ENCODE peak calls at places on chromosomes 12 and 14, in eight cellular contexts. K is effector memory CD4-positive, alpha-beta T cell; M is adrenal gland; P is left lung; Y is pancreas; D is body of pancreas; A is GM23338; C is IMR-90. S is an unnamed sample. For H3K27me3, the result is how much of the 10 kb centered on the place peaks cover.

GRCh38 chr12:116421785-116422538 is 137.2 kb upstream of the MAP1LC3B2 start:
- DNase-seq in K (no peak), M (no peak), P (no peak), Y (no peak), D (no peak), A (no peak), C (no peak), S (no peak)

GRCh38 chr12:100365411-100365810 is 8.5 kb downstream of the SLC17A8 start:
- DNase-seq in K (no peak), M (no peak), P (no peak), Y (no peak), D (no peak), A (no peak), C (no peak), S (no peak)

GRCh38 chr12:56629459-56630179 is 507 bp downstream of the BAZ2A start:
- DNase-seq in K (peak), M (no peak), P (peak), Y (no peak), D (no peak), A (peak), C (no peak), S (peak)

GRCh38 chr14:41830679-41831078 is 224.0 kb downstream of the LRFN5 start:
- DNase-seq in K (no peak), M (peak), P (no peak), Y (no peak), D (no peak), A (peak), C (peak), S (no peak)

GRCh38 chr12:51777457-51777856 is 71.1 kb downstream of the FIGNL2 start:
- DNase-seq in K (no peak), M (no peak), P (no peak), Y (no peak), D (no peak), A (no peak), C (no peak), S (no peak)

GRCh38 chr12:69966409-69966808 is 141.4 kb downstream of the MYRFL start:
- DNase-seq in K (no peak), M (peak), P (no peak), Y (no peak), D (no peak), A (no peak), C (peak), S (no peak)

GRCh38 chr12:85951823-85952222 is 77.7 kb downstream of the NTS start:
- DNase-seq in K (no peak), M (no peak), P (no peak), Y (no peak), D (no peak), A (peak), C (peak), S (no peak)

GRCh38 chr14:99009875-99010274 is 262.1 kb downstream of the BCL11B start:
- DNase-seq in K (no peak), M (no peak), P (no peak), Y (no peak), D (no peak), A (no peak), C (no peak), S (no peak)

GRCh38 chr12:29743801-29744200 is 39.9 kb downstream of the TMTC1 start:
- DNase-seq in K (no peak), M (no peak), P (no peak), Y (no peak), D (no peak), A (peak), C (peak), S (no peak)

GRCh38 chr12:94305293-94305957 is 154.2 kb downstream of the CEP83 start:
- DNase-seq in K (no peak), M (no peak), P (no peak), Y (no peak), D (no peak), A (peak), C (peak), S (no peak)

GRCh38 chr12:129310346-129310745 is 457.1 kb downstream of the GLT1D1 start:
- DNase-seq in K (no peak), M (no peak), P (no peak), Y (no peak), D (no peak), A (no peak), C (no peak), S (peak)

GRCh38 chr12:9632766-9633165 is 25.1 kb upstream of the KLRB1 start:
- DNase-seq in K (no peak), M (no peak), P (peak), Y (no peak), D (no peak), A (no peak), C (no peak), S (no peak)

GRCh38 chr12:115943630-115944391 is 333.7 kb downstream of the MED13L start:
- DNase-seq in K (no peak), M (no peak), P (no peak), Y (peak), D (peak), A (no peak), C (no peak), S (no peak)

GRCh38 chr12:131223171-131223761 is 269.6 kb downstream of the ADGRD1 start:
- DNase-seq in K (no peak), M (no peak), P (peak), Y (no peak), D (no peak), A (no peak), C (no peak), S (no peak)

GRCh38 chr12:1800646-1801284 is 19.6 kb upstream of the LRTM2 start:
- DNase-seq in K (no peak), M (peak), P (peak), Y (peak), D (no peak), A (peak), C (peak), S (no peak)

GRCh38 chr12:91333966-91334365 is 151.3 kb upstream of the DCN start:
- DNase-seq in K (no peak), M (no peak), P (no peak), Y (no peak), D (no peak), A (no peak), C (no peak), S (no peak)

GRCh38 chr14:61751475-61751989 is 10.7 kb upstream of the SNAPC1 start:
- DNase-seq in K (no peak), M (no peak), P (no peak), Y (no peak), D (no peak), A (no peak), C (no peak), S (no peak)

GRCh38 chr14:61749264-61749663 is 13.0 kb upstream of the SNAPC1 start:
- DNase-seq in K (no peak), M (no peak), P (no peak), Y (no peak), D (no peak), A (no peak), C (peak), S (no peak)

GRCh38 chr14:61749867-61750266 is 12.4 kb upstream of the SNAPC1 start:
- DNase-seq in K (no peak), M (no peak), P (no peak), Y (no peak), D (no peak), A (peak), C (no peak), S (no peak)

GRCh38 chr14:61752626-61753025 is 9.6 kb upstream of the SNAPC1 start:
- DNase-seq in K (no peak), M (no peak), P (no peak), Y (no peak), D (no peak), A (no peak), C (peak), S (no peak)

DNA sequence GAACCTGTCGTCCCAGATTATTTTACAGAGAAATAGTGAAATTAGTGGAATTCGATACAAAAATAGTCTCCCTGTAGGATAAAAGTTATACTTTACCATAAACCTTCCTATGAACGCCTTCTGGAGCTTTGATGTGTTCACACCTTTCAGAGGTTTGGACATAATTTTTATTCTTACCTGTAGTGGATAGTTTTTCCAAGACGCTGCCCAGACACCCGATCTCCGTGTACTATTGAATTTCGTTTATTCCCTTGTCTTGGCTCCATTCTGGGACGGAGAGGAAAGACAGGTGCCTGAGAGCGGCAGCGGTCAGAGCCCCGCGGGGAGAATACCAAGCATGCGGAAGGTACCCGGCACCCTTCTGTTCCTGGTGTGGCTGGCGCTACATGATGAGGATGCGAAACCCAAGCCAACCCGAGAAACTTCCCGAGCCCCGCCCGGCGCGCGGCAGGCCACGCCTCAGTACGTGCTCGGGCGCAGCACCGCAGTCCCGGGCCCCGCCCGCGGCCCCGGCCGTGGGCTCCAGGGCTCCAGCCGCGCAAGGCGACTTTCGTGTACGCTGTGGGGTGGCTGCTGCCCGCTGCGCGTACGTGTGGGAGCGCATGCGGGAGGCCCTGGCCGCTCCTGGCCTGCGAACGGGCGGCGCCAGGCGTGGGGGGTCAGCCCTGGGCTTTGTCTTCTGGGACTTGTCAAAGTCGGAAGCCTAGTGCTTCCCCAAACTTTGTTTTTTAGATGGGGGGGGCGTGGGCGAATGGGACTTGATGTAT is 11.3 kb upstream of the SNAPC1 start:
- DNase-seq in K (peak), M (peak), P (peak), Y (peak), D (peak), A (peak), C (peak), S (peak)
- H3K27ac ChIP-seq in K (peak), M (peak), P (peak), Y (no peak), D (peak), A (peak), C (peak), S (peak)

DNA sequence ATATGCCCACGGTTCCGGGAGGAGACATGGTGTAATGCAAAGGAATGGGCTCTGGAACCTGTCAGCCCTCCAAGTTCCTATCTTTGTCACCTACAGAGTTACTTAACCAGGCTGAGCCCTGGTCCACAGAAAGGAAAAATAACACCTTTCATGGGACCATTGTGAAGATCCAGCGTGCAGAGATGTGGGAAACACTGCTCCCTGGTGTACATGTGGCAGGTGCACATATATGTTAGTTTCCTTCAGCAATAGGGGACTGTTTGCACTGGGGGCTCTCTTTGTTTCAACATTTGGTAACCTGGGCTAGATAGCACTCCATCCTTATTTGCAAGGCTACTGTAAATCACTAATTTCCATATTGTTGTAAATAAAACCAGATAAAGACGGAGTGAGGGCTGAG is 72.3 kb downstream of the ANO2 start:
- DNase-seq in K (no peak), M (no peak), P (no peak), Y (no peak), D (no peak), A (peak), C (peak), S (no peak)
- H3K27me3 ChIP-seq in K (under half), M (under half), P (under half), Y (under half), D (under half), A (under half), C (under half), S (under half)

GRCh38 chr12:119988788-119989618 is at the start of gene BICDL1:
- DNase-seq in K (peak), M (peak), P (peak), Y (peak), D (peak), A (peak), C (peak), S (peak)
- H3K27ac ChIP-seq in K (peak), M (peak), P (peak), Y (peak), D (peak), A (peak), C (no peak), S (peak)

DNA sequence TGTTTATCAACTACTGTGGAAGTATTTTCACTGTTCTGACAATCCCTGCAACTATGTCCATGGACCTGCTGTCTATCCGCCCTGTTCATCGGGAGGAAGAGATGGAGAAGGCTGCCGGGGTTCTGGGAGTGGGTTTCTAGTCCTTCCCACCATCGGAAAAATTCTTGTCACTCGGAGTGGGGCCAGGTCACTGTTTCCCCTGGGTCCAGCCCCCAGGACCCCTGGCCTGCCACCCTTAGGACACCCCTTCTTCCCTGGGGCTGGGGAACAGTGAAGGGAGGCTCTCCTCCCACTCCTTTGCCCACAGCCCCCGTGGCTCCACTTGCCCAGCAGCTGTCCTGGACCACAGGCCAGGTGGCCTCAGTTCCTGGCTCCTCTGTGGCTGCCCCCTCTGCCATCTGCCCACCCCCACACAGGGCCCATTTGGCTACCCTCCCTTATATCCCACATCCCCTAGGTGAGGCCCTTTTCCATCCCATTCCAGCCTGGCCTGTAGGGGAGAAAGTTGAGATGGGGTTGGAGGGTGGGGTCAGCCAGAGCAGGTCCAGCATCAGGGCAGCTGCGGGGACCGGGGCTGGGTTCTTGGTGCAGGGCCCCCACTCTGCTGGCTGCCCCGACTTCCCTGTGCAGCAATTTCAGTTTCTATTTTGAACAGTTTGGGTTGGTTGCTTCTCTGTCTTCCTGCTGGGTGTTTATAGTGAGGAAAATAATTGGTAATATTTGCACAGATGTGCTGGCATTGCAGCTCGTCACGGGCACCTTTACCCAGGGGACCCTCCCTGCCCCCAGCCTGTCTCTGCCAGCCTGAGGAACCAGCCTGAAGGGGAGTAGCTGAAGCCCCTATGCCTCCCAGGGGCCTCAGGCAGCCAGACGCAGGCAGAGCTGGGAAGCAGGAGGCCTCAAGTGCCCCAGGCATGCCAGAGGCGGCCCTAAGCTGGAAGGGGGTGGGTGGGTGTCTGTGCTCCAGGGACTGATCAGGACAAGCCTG is 23.5 kb downstream of the SYNDIG1L start:
- DNase-seq in K (no peak), M (no peak), P (no peak), Y (no peak), D (no peak), A (no peak), C (no peak), S (no peak)
- H3K27me3 ChIP-seq in K (under half), M (under half), P (under half), Y (under half), D (under half), A (under half), C (half or more), S (under half)

S was measured in thyroid gland.